ENCODE peak calls at places on chromosomes 1 and 21, in ten cellular contexts. U, X, H, W, R, S, N, V, L and A are unnamed samples.

GRCh38 chr1:19445417-19446342 is 39.7 kb downstream of the CAPZB start:
- DNase-seq in U (no peak), X (no peak), H (no peak), W (no peak), R (no peak), S (no peak), N (peak), V (peak), L (no peak), A (no peak)

GRCh38 chr1:43699281-43699680 is 8.1 kb upstream of the ST3GAL3 start:
- DNase-seq in U (no peak), X (no peak), H (no peak), W (no peak), R (no peak), S (no peak), N (no peak), V (no peak), L (no peak), A (no peak)

GRCh38 chr1:242856289-242856688 is 331.8 kb upstream of the PLD5 start:
- DNase-seq in U (no peak), X (no peak), H (no peak), W (no peak), R (no peak), S (no peak), N (no peak), V (no peak), L (no peak), A (no peak)

GRCh38 chr1:230382060-230382491 is 44.1 kb downstream of the PGBD5 start:
- DNase-seq in U (no peak), X (no peak), H (no peak), W (no peak), R (no peak), S (peak), N (no peak), V (no peak), L (no peak), A (no peak)

GRCh38 chr1:41672173-41672572 is 187.7 kb upstream of the EDN2 start:
- DNase-seq in U (peak), X (peak), H (no peak), W (peak), R (no peak), S (no peak), N (no peak), V (no peak), L (no peak), A (peak)

GRCh38 chr1:91846007-91846620 is 39.8 kb downstream of the TGFBR3 start:
- DNase-seq in U (peak), X (no peak), H (no peak), W (peak), R (no peak), S (no peak), N (no peak), V (no peak), L (no peak), A (peak)

GRCh38 chr1:93471284-93471683 is 23.4 kb downstream of the FNBP1L start:
- DNase-seq in U (no peak), X (no peak), H (no peak), W (no peak), R (no peak), S (peak), N (no peak), V (no peak), L (no peak), A (no peak)

GRCh38 chr1:36816348-36816747 is 218.0 kb downstream of the GRIK3 start:
- DNase-seq in U (no peak), X (no peak), H (no peak), W (no peak), R (no peak), S (no peak), N (no peak), V (no peak), L (no peak), A (no peak)

GRCh38 chr21:41779659-41780058 is 12.8 kb upstream of the RIPK4 start:
- DNase-seq in U (no peak), X (no peak), H (no peak), W (no peak), R (no peak), S (no peak), N (no peak), V (no peak), L (no peak), A (no peak)

GRCh38 chr1:6614019-6614952 is 755 bp downstream of the PHF13 start:
- DNase-seq in U (peak), X (no peak), H (peak), W (no peak), R (no peak), S (no peak), N (peak), V (peak), L (peak), A (peak)

GRCh38 chr1:5754817-5755551 is 237.2 kb downstream of the NPHP4 start:
- DNase-seq in U (no peak), X (no peak), H (no peak), W (no peak), R (no peak), S (no peak), N (no peak), V (no peak), L (no peak), A (no peak)

GRCh38 chr21:44427241-44428120 is 27.8 kb upstream of the LRRC3 start:
- DNase-seq in U (no peak), X (no peak), H (no peak), W (no peak), R (no peak), S (peak), N (no peak), V (no peak), L (no peak), A (no peak)

GRCh38 chr1:215567491-215568286 is 585 bp downstream of the KCTD3 start:
- DNase-seq in U (peak), X (peak), H (peak), W (peak), R (no peak), S (peak), N (no peak), V (peak), L (peak), A (peak)

DNA sequence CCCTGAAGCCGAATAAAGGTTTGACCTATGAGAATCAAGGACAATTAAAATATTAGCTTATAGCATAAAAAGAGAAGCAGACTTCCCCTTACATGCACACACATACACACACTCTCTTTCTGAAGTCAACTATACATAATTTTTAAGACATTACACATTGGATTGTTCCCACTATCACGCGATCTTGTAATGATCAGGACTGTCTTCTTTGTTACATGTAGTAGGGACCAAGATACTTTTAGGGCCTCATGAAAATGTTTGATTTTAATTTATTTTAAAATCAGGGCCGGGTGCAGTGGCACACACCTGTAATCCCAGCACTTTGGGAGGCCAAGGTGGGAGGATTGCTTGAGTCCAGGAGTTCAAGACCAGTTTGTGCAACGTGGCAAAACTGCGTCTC is 16.4 kb upstream of the IRF2BP2 start:
- DNase-seq in U (no peak), X (no peak), H (no peak), W (no peak), R (no peak), S (no peak), N (no peak), V (no peak), L (no peak), A (no peak)
- TF ChIP-seq CTCF in U (no peak), X (no peak), H (no peak), W (no peak), R (no peak), S (no peak), N (no peak), V (no peak), L (no peak), A (no peak)

GRCh38 chr1:62746809-62747138 is 37.2 kb upstream of the ATG4C start:
- DNase-seq in U (no peak), X (no peak), H (no peak), W (no peak), R (no peak), S (no peak), N (no peak), V (no peak), L (no peak), A (no peak)
- TF ChIP-seq CTCF in U (no peak), X (no peak), H (peak), W (no peak), R (no peak), S (no peak), N (peak), V (no peak), L (peak), A (no peak)

DNA sequence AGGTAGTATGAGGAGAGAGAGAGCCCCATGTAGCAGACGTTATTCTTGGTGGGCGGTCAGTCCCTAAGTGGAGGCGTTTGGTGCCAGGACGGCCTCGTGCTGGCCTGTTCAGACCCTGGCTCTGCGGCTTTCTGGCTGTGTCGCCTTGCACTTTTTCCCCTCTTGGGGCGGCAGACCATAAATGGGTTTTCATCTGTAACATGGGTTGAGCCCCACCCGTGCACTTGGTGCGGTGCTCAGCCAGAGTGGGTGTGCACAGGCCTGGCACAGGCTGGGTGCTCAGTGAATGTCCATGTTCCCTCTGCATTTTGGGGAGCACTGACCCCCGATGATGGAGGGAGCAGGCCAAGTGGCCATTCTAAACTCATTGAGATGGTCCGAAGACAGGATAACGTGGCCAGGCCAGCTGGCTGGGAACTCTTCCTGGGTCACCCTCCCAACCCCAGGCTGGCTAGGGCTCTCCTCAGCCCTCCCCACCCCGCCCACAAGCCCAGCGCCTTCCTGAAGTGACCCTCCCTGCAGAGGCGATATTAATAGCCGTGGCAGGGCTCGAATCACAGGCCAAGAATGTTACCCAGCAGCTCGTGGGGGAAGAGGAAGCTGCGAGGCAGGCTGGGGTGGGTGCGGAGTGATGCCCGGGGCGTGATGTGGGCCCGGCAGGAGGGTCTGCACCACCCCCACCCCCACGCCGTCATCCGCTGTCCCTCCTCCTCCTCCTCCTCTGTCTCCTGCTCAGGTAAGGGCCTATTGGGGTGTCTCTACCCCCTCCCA is 78.5 kb downstream of the ARHGEF10L start:
- DNase-seq in U (peak), X (no peak), H (no peak), W (no peak), R (no peak), S (no peak), N (no peak), V (no peak), L (no peak), A (no peak)
- TF ChIP-seq CTCF in U (no peak), X (no peak), H (no peak), W (no peak), R (no peak), S (no peak), N (no peak), V (no peak), L (no peak), A (no peak)

GRCh38 chr1:147201276-147201675 is 23.9 kb downstream of the FMO5 start:
- DNase-seq in U (no peak), X (peak), H (no peak), W (no peak), R (no peak), S (no peak), N (no peak), V (no peak), L (no peak), A (peak)
- TF ChIP-seq CTCF in U (no peak), X (no peak), H (no peak), W (no peak), R (no peak), S (no peak), N (no peak), V (no peak), L (no peak), A (no peak)

DNA sequence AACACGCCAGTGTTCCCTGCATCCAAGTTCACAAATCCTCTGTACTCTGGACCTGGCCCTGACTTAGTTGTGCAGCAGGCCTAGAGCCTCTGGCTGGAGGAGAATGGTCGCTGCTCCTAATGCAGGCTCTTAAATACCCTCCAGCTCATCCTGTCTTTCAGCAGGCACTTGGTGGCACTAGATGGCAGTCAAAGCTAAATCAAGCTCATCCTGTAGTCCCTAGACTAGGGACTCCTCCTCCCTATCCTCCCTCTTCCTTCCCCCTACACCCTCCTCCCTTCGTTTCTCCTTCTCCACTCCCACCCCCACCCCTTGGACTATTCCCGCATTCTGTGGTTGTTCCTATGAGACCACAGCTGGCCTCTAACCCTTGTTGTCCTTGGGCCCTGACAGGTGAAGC is 41.5 kb upstream of the MTR start:
- DNase-seq in U (peak), X (peak), H (no peak), W (no peak), R (no peak), S (peak), N (peak), V (no peak), L (peak), A (peak)
- TF ChIP-seq CTCF in U (no peak), X (peak), H (no peak), W (peak), R (no peak), S (peak), N (peak), V (peak), L (no peak), A (peak)

DNA sequence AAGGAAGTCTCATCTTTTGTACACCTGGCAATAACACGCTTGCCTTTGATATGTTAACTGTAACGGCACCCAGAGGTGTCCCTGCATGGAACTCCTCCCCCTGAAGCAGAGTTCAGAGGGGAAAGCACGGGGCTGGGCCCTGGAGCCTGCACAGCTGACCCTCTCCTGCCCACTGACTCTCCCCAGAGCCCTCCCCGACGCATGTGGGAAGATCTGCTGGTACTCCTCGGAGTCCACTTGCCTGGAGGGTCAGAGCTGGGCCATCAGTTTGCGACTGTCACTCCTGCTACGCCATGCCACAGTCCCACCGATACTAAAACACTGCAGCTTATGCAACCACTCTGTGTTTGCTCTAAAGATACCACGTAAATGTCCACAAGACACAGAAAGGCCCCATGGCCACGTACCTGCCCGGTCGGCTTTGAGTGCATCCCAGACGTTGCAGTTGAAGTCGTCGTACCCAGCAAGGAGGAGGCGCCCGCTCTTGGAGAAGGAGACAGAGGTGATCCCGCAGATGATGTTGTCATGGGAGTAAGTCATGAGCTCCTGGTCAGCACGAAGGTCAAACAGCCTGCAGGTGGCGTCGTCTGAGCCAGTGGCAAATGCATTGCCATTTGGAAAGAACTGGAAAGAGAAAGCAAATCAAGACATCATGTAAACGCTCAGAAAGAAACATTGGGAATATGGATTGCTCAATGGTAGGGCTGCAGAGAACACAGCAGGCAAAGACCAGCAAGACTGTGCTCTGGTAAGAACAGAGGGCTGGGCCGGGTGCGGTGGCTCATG is 10.6 kb upstream of the NADK start:
- DNase-seq in U (peak), X (no peak), H (no peak), W (no peak), R (no peak), S (peak), N (peak), V (no peak), L (peak), A (peak)
- TF ChIP-seq CTCF in U (peak), X (peak), H (peak), W (peak), R (no peak), S (peak), N (peak), V (no peak), L (no peak), A (peak)

GRCh38 chr1:87084247-87084836 is 169.9 kb downstream of the HS2ST1 start:
- DNase-seq in U (peak), X (no peak), H (no peak), W (no peak), R (no peak), S (no peak), N (peak), V (no peak), L (no peak), A (peak)
- TF ChIP-seq CTCF in U (peak), X (peak), H (peak), W (peak), R (peak), S (peak), N (peak), V (peak), L (peak), A (peak)

GRCh38 chr1:53799141-53799540 is 39.0 kb downstream of the NDC1 start:
- DNase-seq in U (no peak), X (no peak), H (no peak), W (no peak), R (no peak), S (no peak), N (no peak), V (no peak), L (no peak), A (no peak)
- TF ChIP-seq CTCF in U (no peak), X (no peak), H (no peak), W (no peak), R (no peak), S (no peak), N (no peak), V (no peak), L (no peak), A (no peak)

GRCh38 chr1:71721532-71721931 is 560.8 kb downstream of the NEGR1 start:
- DNase-seq in U (no peak), X (no peak), H (no peak), W (no peak), R (no peak), S (no peak), N (no peak), V (no peak), L (no peak), A (no peak)

GRCh38 chr1:71717186-71717585 is 565.2 kb downstream of the NEGR1 start:
- DNase-seq in U (no peak), X (no peak), H (no peak), W (no peak), R (no peak), S (no peak), N (no peak), V (no peak), L (no peak), A (no peak)

DNA sequence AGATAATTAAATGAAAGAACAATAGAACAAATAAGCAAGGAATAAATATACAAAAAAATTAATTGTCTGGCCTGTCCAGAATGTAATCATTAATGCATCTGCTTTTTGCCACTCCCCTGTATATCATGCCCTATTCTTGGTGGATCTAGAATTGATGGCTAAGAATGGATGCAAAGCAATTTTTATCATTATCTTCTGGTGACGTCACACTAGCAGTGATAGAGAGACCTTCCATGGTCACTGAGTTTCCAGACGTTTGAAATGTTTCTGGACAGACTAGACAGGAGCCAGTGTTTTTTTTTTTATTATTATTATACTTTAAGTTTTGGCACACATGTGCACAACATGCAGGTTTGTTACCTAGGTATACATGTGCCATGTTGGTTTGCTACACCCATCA is 563.0 kb downstream of the NEGR1 start:
- DNase-seq in U (no peak), X (no peak), H (no peak), W (no peak), R (no peak), S (no peak), N (no peak), V (no peak), L (no peak), A (no peak)
- TF ChIP-seq CTCF in U (no peak), X (no peak), H (no peak), W (no peak), R (no peak), S (no peak), N (no peak), V (no peak), L (no peak), A (no peak)

GRCh38 chr1:98045211-98046030 is 124.6 kb upstream of the DPYD start:
- DNase-seq in U (peak), X (peak), H (no peak), W (no peak), R (no peak), S (peak), N (no peak), V (peak), L (peak), A (no peak)

GRCh38 chr1:98044766-98045165 is 123.9 kb upstream of the DPYD start:
- DNase-seq in U (no peak), X (no peak), H (no peak), W (no peak), R (no peak), S (no peak), N (no peak), V (peak), L (peak), A (no peak)

GRCh38 chr1:98048234-98048633 is 127.4 kb upstream of the DPYD start:
- DNase-seq in U (peak), X (peak), H (peak), W (peak), R (no peak), S (peak), N (peak), V (peak), L (peak), A (peak)

GRCh38 chr1:98046031-98046641 is 125.3 kb upstream of the DPYD start:
- DNase-seq in U (peak), X (peak), H (no peak), W (no peak), R (no peak), S (peak), N (no peak), V (peak), L (peak), A (peak)

DNA sequence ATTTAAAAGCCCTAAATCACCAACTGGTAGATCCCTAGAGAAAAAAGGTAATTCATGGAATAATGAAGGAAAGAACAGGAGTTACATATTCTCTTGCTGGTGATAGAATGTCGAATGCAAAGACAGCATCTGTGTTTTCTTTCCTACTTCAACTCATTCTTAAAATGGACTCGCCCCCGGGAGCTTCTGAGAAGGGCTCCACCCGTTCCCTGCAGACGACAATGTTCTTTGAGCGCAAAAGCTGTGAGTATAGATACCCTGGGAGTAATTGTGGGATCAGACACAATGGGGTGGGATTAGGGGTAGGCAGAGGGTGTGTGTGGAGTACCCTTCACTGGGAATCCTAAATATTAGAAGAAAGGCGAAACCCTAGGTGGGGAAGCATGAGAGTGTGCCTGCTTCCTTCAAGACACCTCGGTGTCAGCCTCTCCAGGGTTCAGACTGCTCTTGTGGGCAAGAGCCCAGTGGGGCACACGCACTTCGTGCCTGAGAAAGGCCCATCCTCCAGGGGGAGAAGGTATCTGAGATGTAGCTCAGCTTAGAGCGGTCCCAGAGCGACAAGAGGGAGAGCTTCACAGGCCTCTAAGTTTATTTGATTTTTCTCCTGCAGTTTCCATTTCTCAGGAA is 123.3 kb upstream of the DPYD start:
- DNase-seq in U (no peak), X (no peak), H (no peak), W (no peak), R (no peak), S (peak), N (no peak), V (no peak), L (no peak), A (no peak)
- TF ChIP-seq CTCF in U (no peak), X (no peak), H (no peak), W (no peak), R (no peak), S (no peak), N (no peak), V (no peak), L (no peak), A (no peak)